ENCODE peak calls at places on chromosomes 2 and 18, in seven cellular contexts. Z is nephron progenitor cell, W is mucosa of descending colon, X is OCI-LY7, H is HL-60, L is cardiac muscle cell, C is kidney. V is an unnamed sample.

GRCh38 chr2:169933124-169933711 is 106.0 kb downstream of the UBR3 start:
- DNase-seq in Z (no peak), W (no peak), X (peak), H (peak), L (peak), C (no peak), V (peak)

GRCh38 chr2:169877406-169877805 is 50.2 kb downstream of the UBR3 start:
- DNase-seq in Z (no peak), W (no peak), X (peak), H (no peak), L (peak), C (no peak), V (no peak)

GRCh38 chr2:238376884-238377391 is 49.8 kb upstream of the ASB1 start:
- DNase-seq in Z (no peak), W (no peak), X (no peak), H (peak), L (peak), C (no peak), V (no peak)

GRCh38 chr18:49839012-49839411 is 25.7 kb upstream of the ACAA2 start:
- DNase-seq in Z (no peak), W (no peak), X (no peak), H (no peak), L (peak), C (no peak), V (no peak)

GRCh38 chr2:26184555-26185303 is 11.8 kb downstream of the GAREM2 start:
- DNase-seq in Z (peak), W (peak), X (peak), H (peak), L (peak), C (peak), V (peak)

GRCh38 chr18:11047156-11047555 is 102.2 kb downstream of the PIEZO2 start:
- DNase-seq in Z (no peak), W (no peak), X (no peak), H (no peak), L (peak), C (no peak), V (no peak)

GRCh38 chr2:1502891-1503304 is 89.6 kb downstream of the TPO start:
- DNase-seq in Z (no peak), W (no peak), X (no peak), H (no peak), L (no peak), C (peak), V (peak)

GRCh38 chr2:168156661-168157060 is 90.7 kb downstream of the STK39 start:
- DNase-seq in Z (peak), W (peak), X (no peak), H (no peak), L (peak), C (no peak), V (peak)

GRCh38 chr2:24515841-24516240 is 24.8 kb downstream of the NCOA1 start:
- DNase-seq in Z (no peak), W (no peak), X (no peak), H (no peak), L (peak), C (no peak), V (no peak)

GRCh38 chr2:162317910-162318279 is 589 bp downstream of the IFIH1 start:
- DNase-seq in Z (no peak), W (peak), X (peak), H (peak), L (peak), C (peak), V (peak)

GRCh38 chr2:120772261-120772660 is 36.6 kb downstream of the GLI2 start:
- DNase-seq in Z (no peak), W (peak), X (no peak), H (no peak), L (no peak), C (peak), V (no peak)

GRCh38 chr18:63098014-63098981 is 221.3 kb downstream of the BCL2 start:
- DNase-seq in Z (no peak), W (peak), X (peak), H (peak), L (no peak), C (no peak), V (peak)

GRCh38 chr2:73701968-73702665 is 35.0 kb downstream of the TPRKB start:
- DNase-seq in Z (no peak), W (no peak), X (no peak), H (no peak), L (no peak), C (no peak), V (no peak)

GRCh38 chr2:195202163-195202845 is 454.7 kb upstream of the SLC39A10 start:
- DNase-seq in Z (no peak), W (no peak), X (no peak), H (no peak), L (no peak), C (no peak), V (no peak)

GRCh38 chr18:36872329-36872728 is 43.4 kb downstream of the KIAA1328 start:
- DNase-seq in Z (no peak), W (no peak), X (no peak), H (no peak), L (no peak), C (no peak), V (no peak)

GRCh38 chr2:225040862-225041209 is 1.4 kb downstream of the DOCK10 start:
- DNase-seq in Z (no peak), W (peak), X (peak), H (no peak), L (no peak), C (no peak), V (peak)

GRCh38 chr2:17171446-17172049 is 346.7 kb downstream of the RAD51AP2 start:
- DNase-seq in Z (peak), W (no peak), X (peak), H (peak), L (peak), C (no peak), V (no peak)

GRCh38 chr18:25350561-25351201 is 1.3 kb downstream of the ZNF521 start:
- DNase-seq in Z (peak), W (peak), X (peak), H (no peak), L (peak), C (peak), V (peak)

GRCh38 chr2:17065536-17065935 is 399.9 kb upstream of the CYRIA start:
- DNase-seq in Z (no peak), W (no peak), X (no peak), H (no peak), L (no peak), C (no peak), V (no peak)

GRCh38 chr2:225112362-225113111 is 70.3 kb upstream of the DOCK10 start:
- DNase-seq in Z (no peak), W (peak), X (peak), H (peak), L (no peak), C (no peak), V (no peak)

GRCh38 chr18:79684283-79684631 is 4.7 kb downstream of the CTDP1 start:
- DNase-seq in Z (no peak), W (no peak), X (no peak), H (no peak), L (no peak), C (no peak), V (peak)

GRCh38 chr2:54106631-54107454 is 8.6 kb upstream of the ACYP2 start:
- DNase-seq in Z (peak), W (no peak), X (peak), H (peak), L (peak), C (no peak), V (peak)

DNA sequence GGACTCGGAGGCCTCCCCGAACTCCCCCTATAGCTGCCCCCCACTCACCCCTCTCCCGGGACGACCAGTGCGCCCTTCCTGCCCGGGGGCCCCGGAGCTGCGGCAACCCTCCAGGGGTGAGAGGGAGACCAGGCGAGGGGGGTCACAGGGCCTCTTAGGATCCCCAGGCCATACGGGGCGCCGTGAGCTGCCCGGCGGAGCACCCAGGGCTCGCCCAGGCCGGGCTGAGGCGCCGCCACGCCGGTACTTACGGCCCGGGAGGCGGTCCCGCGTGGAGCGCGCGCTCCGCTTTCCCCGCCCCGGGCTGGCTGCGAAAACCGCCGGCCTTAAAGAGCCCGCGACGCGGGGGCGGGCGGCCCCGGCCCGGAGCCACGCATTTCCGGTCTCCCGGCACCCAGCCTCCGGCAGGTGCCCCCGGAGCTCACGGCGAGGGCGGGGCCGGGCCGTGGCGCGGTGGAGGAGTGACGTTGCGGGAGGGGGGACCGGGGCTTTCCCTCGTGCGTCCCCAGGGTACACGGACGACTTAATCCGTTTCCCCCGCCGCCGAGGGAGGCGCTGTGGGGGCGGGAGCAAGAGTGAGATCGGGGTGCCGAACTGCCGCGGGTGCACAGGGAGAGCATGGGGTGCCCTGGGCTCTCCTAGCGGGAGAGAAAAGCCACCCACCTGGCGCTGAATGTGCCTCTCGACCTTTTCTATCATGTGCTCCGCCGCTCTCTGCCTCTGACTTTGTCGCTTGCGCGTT is at the start of gene METTL21A:
- DNase-seq in Z (peak), W (peak), X (peak), H (peak), L (peak), C (peak), V (peak)
- TF ChIP-seq CTCF in Z (no peak), W (peak), X (peak), H (peak), L (peak), C (peak), V (peak)

DNA sequence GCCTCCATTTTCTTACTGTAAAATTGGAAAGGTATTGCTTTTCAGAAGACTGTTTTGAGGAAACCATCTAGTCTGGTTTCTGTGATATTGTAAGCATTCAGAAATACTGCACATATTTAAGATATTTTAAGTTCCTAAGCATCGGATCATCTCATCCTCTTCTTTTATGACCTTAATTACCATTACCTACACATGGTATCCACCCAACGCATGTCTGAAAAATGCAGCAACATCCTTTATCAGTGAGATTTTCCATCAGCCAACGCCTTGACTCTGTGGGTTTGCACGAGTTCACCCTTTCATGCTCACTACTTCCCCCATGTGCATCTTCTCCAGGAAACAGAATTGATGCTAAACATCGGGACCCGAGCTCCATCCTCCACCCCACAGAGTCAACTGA is 84.3 kb downstream of the COL4A4 start:
- DNase-seq in Z (no peak), W (no peak), X (no peak), H (no peak), L (no peak), C (no peak), V (no peak)
- TF ChIP-seq CTCF in Z (no peak), W (no peak), X (no peak), H (no peak), L (no peak), C (no peak), V (no peak)

GRCh38 chr18:22363867-22364463 is 53.8 kb downstream of the CTAGE1 start:
- DNase-seq in Z (no peak), W (no peak), X (no peak), H (no peak), L (peak), C (no peak), V (no peak)
- TF ChIP-seq CTCF in Z (no peak), W (no peak), X (no peak), H (no peak), L (peak), C (no peak), V (peak)

DNA sequence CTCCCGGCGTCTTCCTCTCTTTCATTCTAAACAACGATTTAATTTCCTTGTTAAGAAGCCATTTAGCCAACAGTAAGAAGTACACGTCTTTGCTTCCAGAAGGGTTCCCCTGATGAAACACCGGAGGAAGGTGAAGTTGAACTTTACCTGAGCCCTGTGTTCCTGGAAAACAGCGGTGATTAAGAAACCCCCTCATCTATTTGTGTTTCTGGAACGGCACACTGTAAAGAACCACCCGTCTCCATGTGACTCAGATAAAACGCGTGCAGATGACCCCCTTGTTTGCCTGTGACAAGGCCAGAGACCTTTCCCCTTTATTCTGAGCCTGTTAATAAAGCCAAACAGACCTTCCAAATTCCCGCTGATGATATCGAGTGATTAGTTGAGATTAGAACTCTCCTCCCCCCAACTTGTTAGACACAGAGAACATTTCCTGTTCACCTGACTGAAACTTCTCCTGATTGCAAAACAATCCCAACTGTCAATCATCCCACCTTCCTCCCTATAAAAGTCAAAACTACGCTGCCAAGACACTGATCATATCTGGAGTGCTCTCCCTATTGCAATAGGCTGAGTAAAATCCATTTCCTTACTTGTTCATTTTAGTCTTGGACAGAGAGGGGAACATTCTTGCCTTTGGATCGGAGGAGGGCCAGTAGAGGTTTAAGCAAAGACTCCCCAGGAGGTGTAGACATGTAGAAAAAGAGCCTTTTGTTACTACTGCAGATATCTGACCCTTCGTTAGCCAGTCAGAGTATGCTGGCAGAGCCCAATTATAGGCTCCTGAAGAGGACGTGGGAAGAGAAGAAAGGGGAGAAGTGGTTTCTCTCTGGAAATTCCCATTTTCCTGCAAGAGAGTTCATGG is 883 bp upstream of the IWS1 start:
- DNase-seq in Z (no peak), W (no peak), X (peak), H (no peak), L (no peak), C (no peak), V (peak)
- TF ChIP-seq CTCF in Z (no peak), W (no peak), X (peak), H (no peak), L (peak), C (peak), V (peak)

DNA sequence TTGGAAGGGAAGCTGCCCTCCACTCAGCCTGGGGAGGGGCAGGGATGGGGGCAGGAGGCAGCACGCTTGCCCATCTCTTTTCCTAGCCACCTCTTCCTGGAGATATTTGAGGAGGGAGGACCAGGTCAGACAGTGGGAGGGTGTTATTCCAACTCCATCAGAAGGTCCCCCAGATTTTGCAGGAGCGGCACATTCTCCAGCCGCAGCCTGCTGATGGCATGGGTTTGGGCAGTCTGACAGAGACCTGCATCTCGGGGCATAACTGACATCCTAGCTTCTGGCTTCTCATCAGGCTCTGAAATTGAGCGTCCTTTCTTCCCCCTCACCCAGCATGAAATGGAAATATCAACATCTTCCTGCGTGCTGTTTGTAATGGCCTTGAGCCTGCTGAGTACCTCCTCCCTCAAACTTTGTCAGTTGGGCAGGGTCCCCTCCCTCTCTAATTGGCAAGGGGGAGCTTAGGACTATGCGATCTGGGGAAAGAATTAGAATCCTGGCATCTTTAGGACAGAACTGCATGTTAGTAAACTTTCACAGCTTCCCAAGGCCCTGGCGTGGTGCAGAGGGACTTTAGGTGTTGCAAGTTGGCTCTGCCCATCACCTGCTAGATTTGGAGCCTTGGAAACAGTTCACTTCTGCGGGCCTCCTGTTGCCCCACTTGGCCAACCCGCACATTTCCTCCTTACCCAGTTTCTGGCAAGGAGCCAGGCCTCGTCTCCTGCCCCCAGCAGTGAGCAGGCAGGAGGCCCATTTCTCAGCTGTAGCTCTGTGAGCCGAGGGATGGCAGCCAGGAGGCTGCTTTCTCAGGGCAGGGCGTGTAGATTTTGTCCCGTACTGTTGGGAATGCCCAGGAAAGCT is 2.2 kb downstream of the ITM2C start:
- DNase-seq in Z (no peak), W (peak), X (peak), H (peak), L (peak), C (no peak), V (peak)
- TF ChIP-seq CTCF in Z (no peak), W (no peak), X (peak), H (no peak), L (no peak), C (no peak), V (no peak)

DNA sequence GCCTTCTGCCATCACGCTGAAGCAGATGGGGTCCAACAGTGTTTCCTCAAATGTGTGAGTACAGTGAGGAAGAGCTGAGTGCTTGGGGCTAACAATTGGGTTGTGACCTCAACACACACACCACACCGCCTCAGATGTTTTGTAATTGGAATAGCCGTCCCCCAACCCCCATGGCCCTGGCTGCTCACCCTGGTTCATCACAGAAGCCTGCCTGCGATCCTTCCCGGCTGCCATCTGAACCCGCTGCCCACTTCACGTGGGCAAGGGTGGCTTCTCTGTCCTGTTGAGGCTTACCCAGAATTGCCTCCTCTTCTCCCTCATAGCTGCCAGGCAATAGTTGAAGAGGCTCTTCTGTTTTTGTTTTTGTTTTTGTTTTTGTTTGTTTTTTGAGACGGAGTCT is 44.1 kb downstream of the TGOLN2 start:
- DNase-seq in Z (no peak), W (no peak), X (no peak), H (no peak), L (no peak), C (no peak), V (no peak)
- TF ChIP-seq CTCF in Z (no peak), W (no peak), X (no peak), H (no peak), L (no peak), C (no peak), V (no peak)

DNA sequence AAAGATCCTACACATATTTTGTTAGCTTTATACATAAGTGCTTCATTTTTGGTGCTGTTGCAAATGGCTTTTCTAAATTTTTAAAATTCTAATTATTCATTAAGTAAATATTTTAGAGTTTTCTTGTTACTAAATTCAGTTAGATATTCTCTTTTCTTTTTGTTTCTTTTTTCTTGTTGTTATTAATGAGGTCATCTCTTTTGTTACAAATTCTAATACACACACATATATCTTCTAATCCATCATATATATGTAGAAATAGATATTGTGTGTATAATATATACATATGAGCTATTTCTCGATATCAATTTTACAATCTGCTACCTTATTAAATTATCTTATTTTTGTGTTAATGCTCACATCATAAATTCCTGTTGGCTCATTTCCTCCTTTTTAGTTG is 255.9 kb downstream of the GALR1 start:
- DNase-seq in Z (no peak), W (no peak), X (no peak), H (no peak), L (no peak), C (no peak), V (no peak)
- TF ChIP-seq CTCF in Z (no peak), W (no peak), X (no peak), H (no peak), L (no peak), C (no peak), V (no peak)